ENCODE peak calls at places on chromosomes 12 and 14, in four cellular contexts. F, D, P and J are unnamed samples.

GRCh38 chr12:123264642-123265041 is 7.0 kb downstream of the CDK2AP1 start:
- DNase-seq in F (no peak), D (no peak), P (no peak), J (no peak)

GRCh38 chr12:121128908-121129704 is 3.6 kb upstream of the P2RX7 start:
- DNase-seq in F (peak; percentile 29), D (no peak), P (no peak), J (peak; percentile 10)

GRCh38 chr12:113909776-113910420 is 56.2 kb downstream of the RBM19 start:
- DNase-seq in F (no peak), D (no peak), P (no peak), J (no peak)

GRCh38 chr12:16603265-16603915 is 2.6 kb downstream of the LMO3 start:
- DNase-seq in F (no peak), D (no peak), P (no peak), J (no peak)

GRCh38 chr12:101828463-101829196 is 2.1 kb downstream of the GNPTAB start:
- DNase-seq in F (no peak), D (no peak), P (no peak), J (no peak)

GRCh38 chr12:105983622-105984325 is 155.0 kb downstream of the NUAK1 start:
- DNase-seq in F (peak; percentile 74), D (peak; percentile 58), P (no peak), J (peak; percentile 90)

GRCh38 chr12:76544601-76545261 is 14.8 kb downstream of the OSBPL8 start:
- DNase-seq in F (no peak), D (no peak), P (no peak), J (no peak)

GRCh38 chr14:39145266-39145966 is 24.7 kb downstream of the TRAPPC6B start:
- DNase-seq in F (no peak), D (no peak), P (no peak), J (no peak)

GRCh38 chr12:76503957-76504356 is 55.6 kb downstream of the OSBPL8 start:
- DNase-seq in F (no peak), D (no peak), P (no peak), J (no peak)

GRCh38 chr14:42994001-42994736 is 1387.5 kb downstream of the LRFN5 start:
- DNase-seq in F (peak; percentile 83), D (peak; percentile 84), P (no peak), J (peak; percentile 88)

GRCh38 chr12:3523058-3523457 is 32.1 kb downstream of the PRMT8 start:
- DNase-seq in F (peak; percentile 22), D (peak; percentile 52), P (no peak), J (no peak)

GRCh38 chr14:76267322-76268012 is 108.5 kb upstream of the ESRRB start:
- DNase-seq in F (peak; percentile 47), D (no peak), P (no peak), J (peak; percentile 39)

GRCh38 chr14:61025239-61026223 is 44.5 kb downstream of the SLC38A6 start:
- DNase-seq in F (peak; percentile 86), D (peak; percentile 96), P (peak; percentile 41), J (peak; percentile 82)

GRCh38 chr14:104307627-104308401 is 169.4 kb downstream of the KIF26A start:
- DNase-seq in F (no peak), D (no peak), P (no peak), J (no peak)

GRCh38 chr12:90888316-90888715 is 66.7 kb downstream of the CCER1 start:
- DNase-seq in F (peak; percentile 53), D (no peak), P (no peak), J (no peak)

GRCh38 chr14:100586520-100587247 is 533 bp downstream of the BEGAIN start:
- DNase-seq in F (no peak), D (peak; percentile 56), P (peak; percentile 67), J (no peak)

GRCh38 chr14:85248881-85249635 is 280.9 kb upstream of the FLRT2 start:
- DNase-seq in F (peak; percentile 38), D (peak; percentile 43), P (no peak), J (no peak)

GRCh38 chr12:79444089-79444488 is 246.7 kb downstream of the PAWR start:
- DNase-seq in F (peak; percentile 57), D (peak; percentile 48), P (no peak), J (peak; percentile 69)

GRCh38 chr12:104097954-104098353 is 33.6 kb downstream of the HCFC2 start:
- DNase-seq in F (no peak), D (no peak), P (no peak), J (no peak)

GRCh38 chr14:22026527-22026926 is 352.9 kb upstream of the OR4E1 start:
- DNase-seq in F (no peak), D (peak; percentile 19), P (no peak), J (no peak)

GRCh38 chr14:55092326-55092725 is 36.7 kb upstream of the LGALS3 start:
- DNase-seq in F (no peak), D (no peak), P (no peak), J (no peak)

GRCh38 chr14:100384819-100385813 is 62.0 kb downstream of the SLC25A47 start:
- DNase-seq in F (peak; percentile 84), D (peak; percentile 75), P (peak; percentile 35), J (peak; percentile 81)

GRCh38 chr12:80041691-80042090 is 57.6 kb upstream of the OTOGL start:
- DNase-seq in F (peak; percentile 80), D (peak; percentile 63), P (no peak), J (peak; percentile 56)

GRCh38 chr14:65044596-65044959 is 57.7 kb downstream of the MAX start:
- DNase-seq in F (no peak), D (no peak), P (no peak), J (no peak)

GRCh38 chr14:35292770-35293561 is 784 bp downstream of the PSMA6 start:
- DNase-seq in F (no peak), D (no peak), P (no peak), J (peak; percentile 30)

GRCh38 chr12:54240971-54241588 is 38.8 kb downstream of the CBX5 start:
- DNase-seq in F (no peak), D (no peak), P (no peak), J (no peak)

GRCh38 chr12:54393743-54394142 is 9.2 kb upstream of the ZNF385A start:
- DNase-seq in F (no peak), D (no peak), P (no peak), J (no peak)

GRCh38 chr12:47155457-47156166 is 75.9 kb upstream of the AMIGO2 start:
- DNase-seq in F (peak; percentile 25), D (no peak), P (no peak), J (peak; percentile 30)

GRCh38 chr12:41011939-41012338 is 176.2 kb upstream of the PDZRN4 start:
- DNase-seq in F (no peak), D (no peak), P (no peak), J (no peak)

GRCh38 chr14:38880643-38881567 is 222.1 kb downstream of the SEC23A start:
- DNase-seq in F (peak; percentile 36), D (no peak), P (no peak), J (no peak)

GRCh38 chr14:105220699-105221597 is 27.4 kb upstream of the BTBD6 start:
- DNase-seq in F (no peak), D (no peak), P (no peak), J (no peak)

GRCh38 chr14:20682435-20683124 is 1.8 kb upstream of the RNASE4 start:
- DNase-seq in F (peak; percentile 94), D (peak; percentile 91), P (peak; percentile 88), J (peak; percentile 95)
- TF ChIP-seq CTCF in F (no peak), D (no peak), P (peak; percentile 7), J (no peak)

GRCh38 chr12:69471667-69472385 is 1.6 kb downstream of the FRS2 start:
- DNase-seq in F (no peak), D (no peak), P (no peak), J (no peak)
- H3K4me3 ChIP-seq in F (peak overlapping the region; percentile 88), D (peak overlapping the region; percentile 90), P (peak overlapping the region; percentile 87), J (peak overlapping the region; percentile 92)

GRCh38 chr12:26092706-26093105 is 32.1 kb downstream of the BHLHE41 start:
- DNase-seq in F (no peak), D (no peak), P (no peak), J (peak; percentile 59)

GRCh38 chr12:26090853-26091510 is 33.9 kb downstream of the BHLHE41 start:
- DNase-seq in F (no peak), D (peak; percentile 98), P (no peak), J (peak; percentile 14)

GRCh38 chr12:26088999-26089398 is 35.8 kb downstream of the BHLHE41 start:
- DNase-seq in F (no peak), D (peak; percentile 23), P (no peak), J (no peak)

GRCh38 chr12:26097046-26097878 is 27.6 kb downstream of the BHLHE41 start:
- DNase-seq in F (peak; percentile 81), D (peak; percentile 93), P (peak; percentile 53), J (peak; percentile 82)

GRCh38 chr12:26091837-26092236 is 33.0 kb downstream of the BHLHE41 start:
- DNase-seq in F (peak; percentile 27), D (peak; percentile 47), P (no peak), J (peak; percentile 19)
- TF ChIP-seq CTCF in F (peak; percentile 27), D (peak; percentile 65), P (no peak), J (peak; percentile 45)

DNA sequence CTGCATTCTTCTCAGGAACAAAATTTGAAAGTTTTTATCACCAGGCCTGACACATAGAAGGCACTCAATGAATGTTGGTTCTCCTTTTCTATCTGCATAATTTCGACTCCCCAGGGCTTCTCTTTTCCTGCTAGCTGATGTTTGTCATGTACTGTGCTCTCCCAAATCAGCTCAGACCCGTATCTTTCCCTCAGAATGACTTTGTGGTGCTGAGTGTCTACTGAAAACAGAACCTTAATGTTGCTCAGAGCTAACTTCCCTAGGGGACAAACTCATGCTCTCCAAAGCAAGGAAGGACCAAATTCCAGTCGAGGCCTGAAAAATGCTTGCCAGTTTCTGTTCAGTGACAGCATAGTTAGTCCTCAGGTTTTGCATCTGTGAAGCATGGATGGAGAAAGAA is 1.9 kb downstream of the ARHGDIB start:
- DNase-seq in F (no peak), D (no peak), P (no peak), J (no peak)
- H3K4me3 ChIP-seq in F (no peak overlapping the region), D (no peak overlapping the region), P (no peak overlapping the region), J (no peak overlapping the region)

GRCh38 chr12:565161-565560 is 98.1 kb downstream of the NINJ2 start:
- DNase-seq in F (no peak), D (no peak), P (no peak), J (no peak)

GRCh38 chr12:562634-563033 is 100.6 kb downstream of the NINJ2 start:
- DNase-seq in F (no peak), D (no peak), P (no peak), J (no peak)

GRCh38 chr12:561908-562593 is 101.2 kb downstream of the NINJ2 start:
- DNase-seq in F (no peak), D (no peak), P (no peak), J (no peak)

GRCh38 chr12:563899-564298 is 99.3 kb downstream of the NINJ2 start:
- DNase-seq in F (no peak), D (no peak), P (no peak), J (no peak)

GRCh38 chr12:563250-563781 is 99.9 kb downstream of the NINJ2 start:
- DNase-seq in F (no peak), D (no peak), P (no peak), J (peak; percentile 71)
- TF ChIP-seq CTCF in F (no peak), D (no peak), P (no peak), J (no peak)

DNA sequence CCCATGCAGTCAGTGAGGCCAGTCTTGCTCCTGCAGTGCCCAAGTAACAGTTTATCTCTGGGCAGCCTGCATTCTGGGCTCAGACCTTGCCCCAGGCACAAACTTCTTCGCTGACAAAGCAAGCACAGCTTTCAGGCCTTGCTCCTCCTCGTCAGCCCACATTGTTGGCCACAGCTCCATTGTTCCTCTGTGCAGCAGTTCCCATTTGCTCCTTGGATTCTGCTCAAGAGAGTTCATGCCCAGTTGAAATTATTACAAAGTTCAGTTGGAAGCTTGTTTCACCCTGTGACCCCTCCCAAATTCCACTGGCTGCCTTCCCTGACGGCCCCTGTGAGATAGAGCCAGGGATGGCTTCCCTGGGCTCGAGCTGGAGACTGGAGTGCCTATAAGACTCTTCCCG is 163.4 kb upstream of the DDHD1 start:
- DNase-seq in F (no peak), D (no peak), P (no peak), J (no peak)
- H3K4me3 ChIP-seq in F (no peak overlapping the region), D (no peak overlapping the region), P (no peak overlapping the region), J (no peak overlapping the region)

GRCh38 chr14:78286210-78286609 is 116.0 kb downstream of the NRXN3 start:
- DNase-seq in F (no peak), D (no peak), P (no peak), J (no peak)
- TF ChIP-seq CTCF in F (no peak), D (no peak), P (no peak), J (no peak)